ENCODE peak calls at places on chromosome 18, in ten cellular contexts. K, E, J, P, B, Q, I, Y, O and T are unnamed samples.

GRCh38 chr18:1663879-1664705 is 759.4 kb downstream of the ADCYAP1 start:
- DNase-seq in K (peak), E (no peak), J (peak), P (peak), B (no peak), Q (peak), I (peak), Y (peak), O (peak), T (no peak)

GRCh38 chr18:3214855-3215637 is 4.7 kb downstream of the MYOM1 start:
- DNase-seq in K (no peak), E (no peak), J (peak), P (no peak), B (no peak), Q (no peak), I (no peak), Y (no peak), O (no peak), T (no peak)

GRCh38 chr18:55694291-55694690 is 106.3 kb upstream of the TCF4 start:
- DNase-seq in K (no peak), E (no peak), J (no peak), P (no peak), B (no peak), Q (no peak), I (no peak), Y (no peak), O (no peak), T (no peak)

GRCh38 chr18:77088977-77089795 is 43.4 kb downstream of the MBP start:
- DNase-seq in K (no peak), E (no peak), J (no peak), P (no peak), B (no peak), Q (no peak), I (no peak), Y (peak), O (peak), T (no peak)

GRCh38 chr18:9803698-9804516 is 81.9 kb upstream of the TXNDC2 start:
- DNase-seq in K (peak), E (no peak), J (no peak), P (no peak), B (peak), Q (peak), I (peak), Y (no peak), O (no peak), T (no peak)

GRCh38 chr18:68181956-68182355 is 533.0 kb downstream of the TMX3 start:
- DNase-seq in K (no peak), E (no peak), J (no peak), P (peak), B (no peak), Q (no peak), I (no peak), Y (no peak), O (no peak), T (no peak)

GRCh38 chr18:9824474-9824832 is 61.3 kb upstream of the TXNDC2 start:
- DNase-seq in K (peak), E (no peak), J (no peak), P (no peak), B (peak), Q (no peak), I (peak), Y (no peak), O (no peak), T (no peak)

GRCh38 chr18:23810396-23810795 is 121.1 kb downstream of the LAMA3 start:
- DNase-seq in K (no peak), E (no peak), J (no peak), P (no peak), B (no peak), Q (no peak), I (no peak), Y (no peak), O (no peak), T (no peak)

GRCh38 chr18:38256366-38256765 is 690.8 kb upstream of the CELF4 start:
- DNase-seq in K (no peak), E (no peak), J (no peak), P (peak), B (no peak), Q (no peak), I (no peak), Y (no peak), O (no peak), T (no peak)

GRCh38 chr18:12702221-12703095 is at the start of the genes CEP76 and PSMG2:
- DNase-seq in K (peak), E (peak), J (peak), P (peak), B (peak), Q (peak), I (peak), Y (peak), O (peak), T (peak)

GRCh38 chr18:36711813-36712444 is 116.9 kb downstream of the TPGS2 start:
- DNase-seq in K (peak), E (peak), J (no peak), P (peak), B (no peak), Q (peak), I (peak), Y (no peak), O (no peak), T (no peak)

GRCh38 chr18:6414723-6415362 is at the start of gene L3MBTL4:
- DNase-seq in K (peak), E (no peak), J (peak), P (no peak), B (peak), Q (peak), I (peak), Y (peak), O (peak), T (no peak)

GRCh38 chr18:31942301-31942998 is 478 bp downstream of the TRAPPC8 start:
- DNase-seq in K (peak), E (no peak), J (no peak), P (peak), B (peak), Q (no peak), I (peak), Y (no peak), O (no peak), T (no peak)

GRCh38 chr18:51191139-51191717 is 6.3 kb downstream of the MEX3C start:
- DNase-seq in K (no peak), E (no peak), J (no peak), P (no peak), B (no peak), Q (no peak), I (no peak), Y (no peak), O (no peak), T (no peak)

GRCh38 chr18:35110554-35111058 is 69.4 kb downstream of the MAPRE2 start:
- DNase-seq in K (no peak), E (no peak), J (no peak), P (peak), B (no peak), Q (no peak), I (no peak), Y (no peak), O (no peak), T (no peak)

DNA sequence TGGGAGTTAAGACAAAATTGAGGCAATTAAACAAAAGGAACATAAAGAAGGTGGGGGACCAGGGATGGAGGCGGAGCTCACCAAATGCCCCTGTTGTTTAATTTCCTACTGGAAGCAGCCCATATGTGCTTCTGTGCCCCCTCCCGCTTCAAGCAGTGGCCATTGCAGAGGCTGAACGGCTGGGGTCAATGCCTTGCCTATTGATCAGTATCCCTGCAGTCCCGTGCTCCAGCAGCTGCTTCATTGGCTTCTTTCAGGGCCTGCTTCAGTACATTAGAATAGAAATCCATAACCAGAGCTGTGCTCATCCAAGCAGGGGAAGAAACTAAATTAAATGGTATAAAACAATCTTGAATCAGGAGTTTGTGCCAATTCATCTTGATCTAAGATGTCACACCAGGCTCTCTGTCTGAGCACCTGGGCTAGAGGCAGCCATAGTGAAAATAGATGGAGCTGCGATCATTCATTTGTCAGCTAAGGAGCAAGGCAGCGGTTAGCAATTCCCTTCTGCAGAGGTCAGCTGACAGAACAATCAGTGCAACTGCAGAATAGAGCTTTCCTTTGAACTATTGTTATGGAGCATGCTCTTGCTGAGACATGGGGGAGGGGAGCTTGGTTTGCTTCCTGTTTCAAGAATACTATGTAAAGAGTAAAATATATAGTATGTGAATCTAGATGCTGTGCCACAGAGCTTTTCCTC is 222.4 kb downstream of the WDR7 start:
- DNase-seq in K (no peak), E (no peak), J (no peak), P (no peak), B (no peak), Q (no peak), I (no peak), Y (no peak), O (no peak), T (peak)
- H3K27ac ChIP-seq in K (no peak), E (no peak), J (no peak), P (no peak), B (no peak), Q (no peak), I (no peak), Y (no peak), O (no peak), T (peak)

DNA sequence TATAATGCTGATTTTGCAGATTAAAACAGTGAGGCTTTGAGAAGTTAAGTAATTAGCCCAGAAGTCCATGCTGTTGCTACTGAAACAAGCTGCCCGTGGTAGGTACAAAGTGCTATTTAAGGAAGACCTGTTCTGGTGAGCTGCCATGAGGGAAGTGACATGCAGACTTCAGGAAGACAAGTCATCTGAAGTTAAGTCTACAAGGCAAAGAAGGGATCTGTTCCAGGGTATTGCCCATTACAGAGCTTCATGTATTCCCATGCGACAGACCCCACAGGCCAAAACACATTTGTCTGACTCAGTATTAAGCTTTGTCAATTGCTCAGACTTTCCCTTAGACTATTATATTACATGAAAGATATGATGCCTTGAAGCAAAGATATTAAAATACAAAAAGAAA is 520.8 kb downstream of the FBXO15 start:
- DNase-seq in K (no peak), E (no peak), J (no peak), P (no peak), B (no peak), Q (no peak), I (no peak), Y (no peak), O (no peak), T (no peak)
- H3K4me3 ChIP-seq in K (no peak), E (no peak), J (no peak), P (no peak), B (no peak), Q (no peak), I (no peak), Y (no peak), O (no peak), T (no peak)

GRCh38 chr18:27656905-27657304 is 471.8 kb upstream of the CHST9 start:
- DNase-seq in K (no peak), E (no peak), J (no peak), P (no peak), B (no peak), Q (no peak), I (no peak), Y (no peak), O (no peak), T (no peak)

GRCh38 chr18:27653247-27653646 is 468.1 kb upstream of the CHST9 start:
- DNase-seq in K (no peak), E (no peak), J (no peak), P (no peak), B (no peak), Q (no peak), I (no peak), Y (no peak), O (no peak), T (no peak)

GRCh38 chr18:27661320-27662049 is 476.4 kb upstream of the CHST9 start:
- DNase-seq in K (no peak), E (no peak), J (no peak), P (no peak), B (no peak), Q (no peak), I (no peak), Y (no peak), O (no peak), T (no peak)

GRCh38 chr18:27652480-27653121 is 467.5 kb upstream of the CHST9 start:
- DNase-seq in K (peak), E (no peak), J (no peak), P (no peak), B (no peak), Q (no peak), I (no peak), Y (no peak), O (no peak), T (no peak)

DNA sequence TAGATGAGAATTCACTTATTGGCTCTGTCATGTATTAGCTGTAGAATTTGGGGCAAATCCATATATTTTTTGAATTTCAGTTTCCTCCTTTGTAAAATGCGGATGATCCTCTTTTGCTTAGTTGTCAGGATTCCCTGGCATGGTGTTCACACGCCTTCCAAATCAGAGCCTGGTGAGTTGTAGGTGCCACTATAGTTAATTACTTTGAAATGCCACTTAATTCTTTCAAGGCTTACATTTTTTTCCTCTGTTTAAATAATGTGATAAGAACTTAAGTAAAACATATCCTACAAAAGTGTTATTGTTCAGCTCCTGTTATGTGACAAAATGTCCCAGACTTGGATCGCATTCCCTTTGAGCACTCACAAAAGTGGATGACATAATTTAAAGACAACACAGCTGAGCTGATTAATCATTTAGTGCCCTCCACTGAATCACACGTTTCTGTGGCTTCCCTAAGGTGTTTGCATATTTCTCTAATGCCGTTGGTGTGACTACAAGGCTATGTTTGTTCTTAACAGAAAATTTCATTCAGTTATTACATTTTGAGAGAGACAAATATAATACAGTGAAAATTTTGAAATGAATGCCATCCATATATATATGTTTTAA is 471.2 kb upstream of the CHST9 start:
- DNase-seq in K (no peak), E (no peak), J (no peak), P (peak), B (no peak), Q (no peak), I (no peak), Y (no peak), O (no peak), T (no peak)
- TF ChIP-seq CTCF in K (no peak), E (no peak), J (no peak), P (no peak), B (no peak), Q (no peak), I (no peak), Y (no peak), O (no peak), T (no peak)

GRCh38 chr18:57436965-57437333 is 1.8 kb downstream of the ONECUT2 start:
- DNase-seq in K (no peak), E (no peak), J (no peak), P (no peak), B (no peak), Q (no peak), I (no peak), Y (no peak), O (no peak), T (no peak)

GRCh38 chr18:57435851-57436192 is 648 bp downstream of the ONECUT2 start:
- DNase-seq in K (no peak), E (no peak), J (peak), P (no peak), B (no peak), Q (no peak), I (no peak), Y (no peak), O (no peak), T (no peak)

GRCh38 chr18:57437433-57437781 is 2.2 kb downstream of the ONECUT2 start:
- DNase-seq in K (no peak), E (no peak), J (peak), P (no peak), B (no peak), Q (no peak), I (no peak), Y (peak), O (no peak), T (no peak)

GRCh38 chr18:57434536-57435494 is at the start of gene ONECUT2:
- DNase-seq in K (peak), E (peak), J (peak), P (peak), B (peak), Q (peak), I (peak), Y (peak), O (peak), T (peak)

GRCh38 chr18:57436193-57436964 is 1.2 kb downstream of the ONECUT2 start:
- DNase-seq in K (no peak), E (no peak), J (peak), P (no peak), B (no peak), Q (no peak), I (no peak), Y (peak), O (no peak), T (no peak)
- H3K27ac ChIP-seq in K (no peak), E (no peak), J (no peak), P (no peak), B (no peak), Q (no peak), I (no peak), Y (no peak), O (no peak), T (no peak)